ENCODE peak calls at places on chromosomes 6 and 20, in six cellular contexts. Q, K, L, X, Y and U are unnamed samples.

GRCh38 chr20:37526238-37526838 is 1.3 kb downstream of the BLCAP start:
- DNase-seq in L (no peak), Y (peak; percentile 47), Q (peak; percentile 42), X (peak; percentile 40), K (peak; percentile 72), U (no peak)

GRCh38 chr6:1379026-1379809 is 10.2 kb upstream of the FOXF2 start:
- DNase-seq in Y (no peak), X (no peak), Q (no peak), L (no peak), K (no peak), U (no peak)

GRCh38 chr6:10149603-10150002 is 265.3 kb downstream of the TFAP2A start:
- DNase-seq in L (no peak), K (no peak), X (no peak), Q (no peak), Y (no peak), U (no peak)

GRCh38 chr6:81768150-81768942 is 15.9 kb upstream of the TENT5A start:
- DNase-seq in Q (no peak), Y (no peak), L (no peak), K (no peak), X (no peak), U (no peak)

GRCh38 chr6:89117285-89118108 is at the start of gene SRSF12:
- DNase-seq in X (no peak), Y (peak; percentile 21), K (peak; percentile 11), L (peak; percentile 43), Q (peak; percentile 36), U (no peak)

GRCh38 chr6:142542704-142543233 is 241.0 kb downstream of the ADGRG6 start:
- DNase-seq in L (no peak), Q (no peak), Y (peak; percentile 16), X (peak; percentile 81), K (peak; percentile 74), U (peak; percentile 64)

GRCh38 chr20:53839423-53840176 is 230.8 kb downstream of the BCAS1 start:
- DNase-seq in K (peak; percentile 75), Q (peak; percentile 67), Y (no peak), L (peak; percentile 42), X (no peak), U (no peak)

GRCh38 chr6:164069352-164070022 is 655.0 kb downstream of the QKI start:
- DNase-seq in L (no peak), Y (no peak), K (no peak), Q (peak; percentile 31), X (no peak), U (no peak)

GRCh38 chr6:4610256-4610655 is 165.9 kb upstream of the CDYL start:
- DNase-seq in Q (no peak), K (no peak), L (no peak), X (peak; percentile 60), Y (peak; percentile 32), U (no peak)

GRCh38 chr6:5484692-5485091 is 223.4 kb downstream of the FARS2 start:
- DNase-seq in X (no peak), Y (no peak), L (no peak), K (no peak), Q (no peak), U (no peak)

GRCh38 chr6:147156799-147157382 is 47.3 kb upstream of the STXBP5 start:
- DNase-seq in Q (no peak), L (no peak), X (peak; percentile 56), K (no peak), Y (peak; percentile 67), U (no peak)

GRCh38 chr20:55166063-55166462 is 690.7 kb downstream of the DOK5 start:
- DNase-seq in L (no peak), Y (no peak), K (no peak), X (no peak), Q (no peak), U (no peak)

GRCh38 chr20:36467076-36467999 is 74.0 kb upstream of the MYL9 start:
- DNase-seq in X (peak; percentile 63), K (no peak), L (no peak), Q (peak; percentile 62), Y (peak; percentile 22), U (no peak)

GRCh38 chr6:136772685-136773472 is 19.4 kb downstream of the MAP3K5 start:
- DNase-seq in L (no peak), X (no peak), Y (no peak), K (no peak), Q (no peak), U (no peak)

GRCh38 chr6:53924277-53924676 is 129.5 kb downstream of the LRRC1 start:
- DNase-seq in K (no peak), Q (no peak), X (no peak), Y (no peak), L (no peak), U (no peak)

GRCh38 chr20:36653456-36653855 is 7.5 kb upstream of the SLA2 start:
- DNase-seq in X (no peak), K (no peak), Q (no peak), Y (no peak), L (no peak), U (no peak)

GRCh38 chr20:15846446-15846845 is 726.8 kb downstream of the KIF16B start:
- DNase-seq in X (no peak), Y (no peak), Q (no peak), L (no peak), K (no peak), U (no peak)

DNA sequence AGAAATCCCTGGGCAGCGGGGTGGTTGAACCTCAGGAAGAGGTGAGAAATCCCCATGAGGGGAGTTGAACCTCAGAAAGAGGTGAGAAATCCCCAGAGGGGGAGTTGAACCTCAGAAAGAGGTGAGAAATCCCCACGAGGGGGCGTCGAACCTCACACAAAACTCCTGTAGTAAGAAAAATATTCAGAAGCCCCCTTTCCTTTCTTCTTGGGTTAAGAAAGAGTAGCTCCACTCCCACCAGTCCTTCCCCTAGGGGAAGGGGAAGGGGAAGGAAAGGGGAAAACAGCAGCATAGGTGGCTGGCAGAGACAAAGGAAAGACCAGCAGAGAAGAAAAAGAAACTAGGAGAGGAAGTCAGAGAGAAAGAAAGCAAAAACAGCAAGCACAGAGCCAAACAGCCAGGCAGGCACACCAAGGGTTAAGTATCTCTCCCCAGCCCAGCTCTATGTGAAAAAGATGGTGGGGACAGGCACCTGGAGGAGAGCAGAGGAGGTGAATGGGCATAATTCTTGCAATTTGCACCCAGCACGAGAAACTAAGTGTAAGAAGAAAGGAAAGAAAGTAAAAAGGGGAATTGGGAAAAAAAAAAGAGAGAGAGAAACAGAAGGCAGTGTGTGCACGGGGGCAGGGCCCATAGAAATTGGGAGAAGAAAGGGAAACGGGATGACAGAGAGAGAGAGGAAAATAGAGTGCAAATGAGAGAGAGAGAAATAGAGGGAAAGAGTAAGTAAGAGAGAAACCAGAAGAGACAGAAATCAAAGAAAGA is 88.2 kb downstream of the PLG start:
- DNase-seq in Q (no peak), L (no peak), K (no peak), Y (no peak), X (no peak), U (no peak)
- TF ChIP-seq CTCF in Q (no peak), L (no peak), K (no peak), Y (no peak), X (no peak), U (peak; percentile 5)

GRCh38 chr20:20465259-20465658 is 97.4 kb downstream of the INSM1 start:
- DNase-seq in L (no peak), X (no peak), K (no peak), Y (no peak), Q (no peak), U (no peak)
- TF ChIP-seq CTCF in L (no peak), X (peak; percentile 65), K (peak; percentile 37), Y (peak; percentile 13), Q (no peak), U (peak; percentile 51)

DNA sequence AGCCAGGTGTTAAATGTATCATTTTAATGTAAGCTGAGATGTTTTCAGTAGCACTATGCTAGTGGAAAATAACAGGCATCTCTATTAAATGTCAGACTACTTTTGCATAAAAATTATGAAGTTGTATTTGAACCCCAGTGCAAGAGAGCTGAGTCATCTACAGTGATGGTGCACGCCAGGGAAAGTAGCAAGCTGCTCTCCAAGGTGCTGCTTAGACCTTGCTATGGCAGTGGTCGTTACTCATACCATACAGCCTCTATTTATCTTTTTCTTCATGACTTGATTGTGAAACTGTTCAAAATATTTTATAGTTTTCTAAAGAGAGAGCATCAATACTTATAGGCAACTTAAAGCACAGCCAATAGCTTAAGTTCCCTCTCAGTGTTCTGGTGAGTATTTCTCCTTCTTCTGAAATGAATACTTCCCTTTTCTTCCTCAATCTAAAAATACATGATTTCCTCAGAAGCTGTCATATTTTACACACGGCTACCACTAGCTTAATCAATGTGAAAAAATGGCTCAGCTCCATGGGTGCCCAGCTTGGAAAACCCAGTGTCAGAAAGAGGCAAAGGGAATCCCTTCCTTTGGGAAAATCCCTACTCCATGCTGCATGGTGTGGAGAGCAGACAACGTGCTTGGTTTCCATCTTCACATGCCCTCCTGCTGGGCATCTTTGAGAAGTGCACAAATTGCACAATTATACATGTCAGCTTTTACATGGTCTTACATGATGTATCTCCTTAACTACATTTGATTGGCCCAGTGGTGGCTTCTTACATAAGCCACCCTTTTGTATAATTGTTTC is 105.6 kb downstream of the ELOVL4 start:
- DNase-seq in Y (no peak), Q (no peak), K (no peak), L (no peak), X (no peak), U (no peak)
- TF ChIP-seq CTCF in Y (no peak), Q (no peak), K (no peak), L (no peak), X (no peak), U (no peak)

GRCh38 chr20:39873286-39873685 is 815.8 kb downstream of the MAFB start:
- DNase-seq in K (no peak), Y (no peak), L (no peak), X (no peak), Q (no peak), U (no peak)

GRCh38 chr20:39871013-39871412 is 818.0 kb downstream of the MAFB start:
- DNase-seq in L (no peak), K (no peak), Q (no peak), Y (no peak), X (no peak), U (no peak)

GRCh38 chr20:39875493-39876110 is 813.4 kb downstream of the MAFB start:
- DNase-seq in K (no peak), L (no peak), Y (no peak), Q (no peak), X (no peak), U (no peak)

GRCh38 chr20:39876974-39877615 is 811.9 kb downstream of the MAFB start:
- DNase-seq in K (no peak), Y (no peak), Q (no peak), L (no peak), X (no peak), U (no peak)

GRCh38 chr20:39874049-39874893 is 814.8 kb downstream of the MAFB start:
- DNase-seq in K (peak; percentile 18), X (peak; percentile 68), L (peak; percentile 23), Y (peak; percentile 50), Q (peak; percentile 61), U (no peak)
- TF ChIP-seq CTCF in K (peak; percentile 74), X (peak; percentile 91), L (no peak), Y (peak; percentile 96), Q (peak; percentile 62), U (peak; percentile 91)

DNA sequence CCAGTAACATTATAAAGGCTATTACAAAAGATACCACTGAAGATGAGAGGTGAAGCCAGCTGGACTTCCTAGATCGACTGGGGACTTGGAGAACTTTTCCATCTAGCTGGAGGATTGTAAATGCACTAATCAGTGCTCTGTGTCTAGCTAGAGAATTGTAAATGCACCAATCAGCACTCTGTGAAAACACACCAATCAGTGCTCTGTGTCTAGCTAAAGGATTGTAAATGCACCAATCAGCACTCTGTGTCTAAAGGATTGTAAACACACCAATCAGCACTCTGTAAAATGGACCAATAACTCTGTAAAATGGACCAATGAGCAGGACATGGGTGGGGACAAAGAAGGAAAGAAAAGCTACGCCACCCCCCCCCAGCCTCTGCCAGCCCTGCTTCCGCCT is 13.6 kb upstream of the RPS10 start:
- DNase-seq in L (no peak), X (no peak), Y (no peak), K (no peak), Q (no peak), U (no peak)
- TF ChIP-seq CTCF in L (no peak), X (no peak), Y (no peak), K (no peak), Q (no peak), U (no peak)